ENCODE peak calls at places on chromosomes 2 and 18, in five cellular contexts. O is GM12865, A is GM12878, W is adrenal gland, E is PC-3. D is an unnamed sample.

GRCh38 chr2:112645396-112646101 is at the start of gene SLC20A1:
- DNase-seq in O (peak), A (peak), W (peak), E (peak), D (peak)

GRCh38 chr18:45541421-45541820 is 73.9 kb upstream of the SLC14A2 start:
- DNase-seq in O (no peak), A (no peak), W (no peak), E (no peak), D (no peak)

GRCh38 chr2:72147303-72147970 is at the start of gene CYP26B1:
- DNase-seq in O (no peak), A (no peak), W (no peak), E (no peak), D (peak)

GRCh38 chr18:47930086-47930843 is at the start of gene SMAD2:
- DNase-seq in O (peak), A (no peak), W (peak), E (peak), D (peak)

GRCh38 chr2:106863387-106863786 is 22.6 kb downstream of the ST6GAL2 start:
- DNase-seq in O (no peak), A (no peak), W (no peak), E (peak), D (no peak)

GRCh38 chr2:19120941-19121750 is 237.3 kb downstream of the OSR1 start:
- DNase-seq in O (no peak), A (no peak), W (no peak), E (peak), D (no peak)

GRCh38 chr2:238875161-238875530 is 27.3 kb downstream of the TWIST2 start:
- DNase-seq in O (no peak), A (no peak), W (no peak), E (no peak), D (no peak)

GRCh38 chr2:179377296-179377695 is 112.7 kb upstream of the SESTD1 start:
- DNase-seq in O (no peak), A (no peak), W (no peak), E (no peak), D (no peak)

GRCh38 chr2:154882725-154883124 is 184.2 kb downstream of the KCNJ3 start:
- DNase-seq in O (peak), A (no peak), W (no peak), E (no peak), D (no peak)

GRCh38 chr2:2707111-2708035 is 376.3 kb upstream of the MYT1L start:
- DNase-seq in O (peak), A (no peak), W (no peak), E (no peak), D (no peak)

GRCh38 chr2:240836781-240837467 is 16.9 kb upstream of the KIF1A start:
- DNase-seq in O (no peak), A (no peak), W (no peak), E (peak), D (no peak)

GRCh38 chr2:56014075-56014730 is 90.6 kb upstream of the EFEMP1 start:
- DNase-seq in O (no peak), A (no peak), W (no peak), E (no peak), D (no peak)

GRCh38 chr2:74843371-74844298 is 9.7 kb downstream of the HK2 start:
- DNase-seq in O (peak), A (peak), W (no peak), E (peak), D (no peak)

GRCh38 chr2:204731996-204732395 is 186.7 kb downstream of the PARD3B start:
- DNase-seq in O (no peak), A (no peak), W (no peak), E (no peak), D (no peak)

GRCh38 chr2:111119004-111119846 is 1.5 kb upstream of the BCL2L11 start:
- DNase-seq in O (peak), A (no peak), W (peak), E (no peak), D (no peak)

GRCh38 chr2:15170068-15170775 is 390.9 kb downstream of the NBAS start:
- DNase-seq in O (no peak), A (no peak), W (no peak), E (no peak), D (no peak)

GRCh38 chr2:224958873-224959272 is 83.4 kb downstream of the DOCK10 start:
- DNase-seq in O (no peak), A (no peak), W (no peak), E (no peak), D (no peak)

GRCh38 chr18:34928068-34928753 is 113.0 kb upstream of the MAPRE2 start:
- DNase-seq in O (no peak), A (no peak), W (no peak), E (no peak), D (no peak)

GRCh38 chr18:62745089-62745751 is 29.9 kb downstream of the PHLPP1 start:
- DNase-seq in O (no peak), A (no peak), W (no peak), E (no peak), D (no peak)

GRCh38 chr2:67002618-67003371 is 394.3 kb upstream of the ETAA1 start:
- DNase-seq in O (no peak), A (no peak), W (no peak), E (no peak), D (no peak)

GRCh38 chr2:164205347-164205746 is 415.9 kb downstream of the GRB14 start:
- DNase-seq in O (no peak), A (no peak), W (no peak), E (peak), D (no peak)

GRCh38 chr18:70296289-70296688 is 7.4 kb downstream of the SOCS6 start:
- DNase-seq in O (no peak), A (no peak), W (no peak), E (no peak), D (no peak)

GRCh38 chr2:24009680-24010476 is at the start of gene MFSD2B:
- DNase-seq in O (no peak), A (no peak), W (no peak), E (no peak), D (no peak)

GRCh38 chr2:68746408-68746807 is 11.8 kb downstream of the ARHGAP25 start:
- DNase-seq in O (no peak), A (no peak), W (no peak), E (no peak), D (no peak)

GRCh38 chr2:68742638-68743037 is 8.0 kb downstream of the ARHGAP25 start:
- DNase-seq in O (peak), A (no peak), W (no peak), E (no peak), D (no peak)

GRCh38 chr2:68743531-68743930 is 8.9 kb downstream of the ARHGAP25 start:
- DNase-seq in O (no peak), A (no peak), W (no peak), E (no peak), D (no peak)

GRCh38 chr2:68745006-68745405 is 10.4 kb downstream of the ARHGAP25 start:
- DNase-seq in O (peak), A (no peak), W (no peak), E (no peak), D (no peak)

GRCh38 chr2:68744517-68744916 is 9.9 kb downstream of the ARHGAP25 start:
- DNase-seq in O (no peak), A (no peak), W (no peak), E (peak), D (no peak)
- TF ChIP-seq CTCF in O (no peak), A (no peak), W (no peak), E (peak), D (no peak)

GRCh38 chr2:152466041-152466440 is 131.1 kb downstream of the FMNL2 start:
- DNase-seq in O (peak), A (peak), W (peak), E (peak), D (no peak)
- TF ChIP-seq CTCF in O (peak), A (peak), W (no peak), E (no peak), D (no peak)

GRCh38 chr2:177298191-177298590 is 33.7 kb upstream of the NFE2L2 start:
- DNase-seq in O (no peak), A (no peak), W (no peak), E (no peak), D (no peak)

GRCh38 chr2:177295479-177295878 is 31.0 kb upstream of the NFE2L2 start:
- DNase-seq in O (no peak), A (no peak), W (no peak), E (no peak), D (no peak)

GRCh38 chr2:177291701-177292100 is 27.2 kb upstream of the NFE2L2 start:
- DNase-seq in O (no peak), A (no peak), W (no peak), E (no peak), D (no peak)

DNA sequence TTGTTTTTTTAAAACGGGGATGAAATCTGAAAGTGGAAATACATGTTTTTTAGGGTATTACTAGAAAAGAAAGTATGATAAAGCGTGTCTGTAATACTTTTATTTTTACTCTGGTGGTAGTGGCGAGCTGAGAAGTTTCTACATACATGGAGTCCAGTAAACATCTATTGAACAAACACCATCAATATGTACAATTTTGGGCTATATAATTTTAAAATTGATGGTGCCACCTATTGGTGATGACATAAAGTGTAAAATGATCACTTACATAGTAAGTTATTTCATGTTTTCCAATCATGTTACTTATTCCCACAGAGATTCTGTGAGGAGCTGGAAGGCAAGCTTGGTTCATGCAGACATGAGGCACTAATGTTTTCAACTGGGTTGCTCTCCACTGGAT is 31.5 kb upstream of the NFE2L2 start:
- DNase-seq in O (peak), A (no peak), W (no peak), E (peak), D (no peak)
- TF ChIP-seq CTCF in O (peak), A (peak), W (peak), E (peak), D (no peak)

DNA sequence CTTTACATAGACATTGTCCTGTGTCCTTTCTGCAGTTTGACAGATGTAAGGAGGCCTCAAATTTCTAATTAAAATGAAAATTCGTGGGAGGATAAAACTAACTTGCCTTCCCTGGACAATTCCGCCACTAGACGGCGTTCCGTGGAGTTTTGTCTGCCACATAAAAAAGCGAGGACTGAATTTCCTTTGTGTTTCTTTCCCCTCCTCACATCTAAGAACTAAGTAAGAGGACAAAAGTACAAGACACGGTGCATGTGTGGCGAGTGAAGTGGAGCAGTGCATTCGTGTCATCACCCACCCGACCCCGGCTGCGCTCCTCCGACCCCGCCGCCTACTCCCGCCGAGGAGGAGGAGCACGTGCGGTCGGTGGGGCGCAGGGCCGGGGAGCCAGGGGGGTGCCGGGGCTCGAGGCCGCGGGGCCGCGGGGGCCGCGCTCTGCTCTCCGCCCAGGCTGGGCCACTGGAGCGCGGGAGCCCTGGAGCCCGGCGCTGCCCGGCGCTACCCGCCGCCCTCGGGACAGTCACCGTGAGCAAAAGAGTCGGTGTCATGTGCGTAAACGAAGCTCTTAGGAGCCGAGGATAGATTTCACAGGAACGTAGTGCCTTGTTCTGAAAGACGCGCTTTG is 10.8 kb downstream of the TBR1 start:
- DNase-seq in O (no peak), A (no peak), W (no peak), E (no peak), D (no peak)
- TF ChIP-seq CTCF in O (peak), A (peak), W (no peak), E (no peak), D (no peak)

D was measured in omental fat pad.